ENCODE peak calls at places on chromosomes 16 and 17, in ten cellular contexts. Q, B, O, I, Y, G, D, P, C and A are unnamed samples.
A peak's percentile ranks its signal among the peaks of the same experiment; 100 is the strongest.

GRCh38 chr16:71585318-71585703 is 8.4 kb upstream of the TAT start:
- DNase-seq in Q (no peak), B (no peak), O (no peak), I (no peak), Y (no peak), G (no peak), D (no peak), P (no peak), C (no peak), A (no peak)

GRCh38 chr17:15999974-16000827 is 577 bp downstream of the TTC19 start:
- DNase-seq in Q (peak; percentile 56), B (peak; percentile 41), O (peak; percentile 38), I (peak; percentile 20), Y (peak; percentile 32), G (peak; percentile 73), D (no peak), P (no peak), C (no peak), A (peak; percentile 70)

GRCh38 chr17:77282524-77283515 is 142.1 kb downstream of the SEC14L1 start:
- DNase-seq in Q (no peak), B (peak; percentile 52), O (no peak), I (no peak), Y (peak; percentile 8), G (no peak), D (no peak), P (no peak), C (no peak), A (no peak)

GRCh38 chr17:75063626-75064025 is 16.6 kb downstream of the KCTD2 start:
- DNase-seq in Q (no peak), B (no peak), O (no peak), I (no peak), Y (no peak), G (no peak), D (no peak), P (no peak), C (no peak), A (no peak)

GRCh38 chr16:87808108-87808507 is 42.3 kb upstream of the KLHDC4 start:
- DNase-seq in Q (no peak), B (no peak), O (no peak), I (no peak), Y (no peak), G (peak; percentile 14), D (no peak), P (no peak), C (no peak), A (no peak)

GRCh38 chr16:59684911-59685310 is 950.8 kb upstream of the GOT2 start:
- DNase-seq in Q (no peak), B (no peak), O (no peak), I (peak; percentile 65), Y (no peak), G (no peak), D (no peak), P (no peak), C (no peak), A (no peak)

GRCh38 chr17:7260601-7261376 is 1.5 kb downstream of the CLDN7 start:
- DNase-seq in Q (no peak), B (no peak), O (no peak), I (no peak), Y (no peak), G (peak; percentile 47), D (peak; percentile 45), P (no peak), C (no peak), A (no peak)

GRCh38 chr16:55508941-55509920 is at the start of gene LPCAT2:
- DNase-seq in Q (peak; percentile 95), B (peak; percentile 91), O (peak; percentile 91), I (peak; percentile 71), Y (peak; percentile 18), G (peak; percentile 81), D (peak; percentile 54), P (peak; percentile 53), C (no peak), A (peak; percentile 90)

GRCh38 chr17:80296221-80296620 is 35.6 kb downstream of the RNF213 start:
- DNase-seq in Q (no peak), B (no peak), O (no peak), I (no peak), Y (no peak), G (no peak), D (no peak), P (no peak), C (no peak), A (no peak)

GRCh38 chr17:36923814-36924221 is 13.5 kb upstream of the LHX1 start:
- DNase-seq in Q (no peak), B (no peak), O (no peak), I (no peak), Y (no peak), G (no peak), D (no peak), P (no peak), C (no peak), A (no peak)

GRCh38 chr17:10292057-10292931 is 80.5 kb downstream of the MYH13 start:
- DNase-seq in Q (no peak), B (no peak), O (peak; percentile 34), I (peak; percentile 26), Y (no peak), G (no peak), D (no peak), P (no peak), C (no peak), A (no peak)

GRCh38 chr17:773467-774319 is 8.4 kb downstream of the GLOD4 start:
- DNase-seq in Q (no peak), B (no peak), O (no peak), I (no peak), Y (no peak), G (no peak), D (peak; percentile 28), P (no peak), C (no peak), A (no peak)

GRCh38 chr17:33438136-33438535 is 145.0 kb upstream of the ASIC2 start:
- DNase-seq in Q (no peak), B (no peak), O (no peak), I (peak; percentile 37), Y (no peak), G (no peak), D (no peak), P (no peak), C (no peak), A (no peak)

GRCh38 chr16:88768041-88768876 is 16.8 kb downstream of the PIEZO1 start:
- DNase-seq in Q (no peak), B (peak; percentile 63), O (peak; percentile 63), I (peak; percentile 74), Y (no peak), G (peak; percentile 95), D (no peak), P (no peak), C (no peak), A (peak; percentile 52)

GRCh38 chr16:70692481-70693203 is 6.8 kb upstream of the MTSS2 start:
- DNase-seq in Q (no peak), B (no peak), O (no peak), I (no peak), Y (no peak), G (no peak), D (no peak), P (no peak), C (no peak), A (no peak)

GRCh38 chr17:29094101-29094708 is 51.3 kb downstream of the PIPOX start:
- DNase-seq in Q (no peak), B (no peak), O (no peak), I (no peak), Y (no peak), G (no peak), D (no peak), P (no peak), C (no peak), A (no peak)

GRCh38 chr17:38397227-38397626 is 31.0 kb upstream of the ARHGAP23 start:
- DNase-seq in Q (no peak), B (no peak), O (no peak), I (no peak), Y (no peak), G (no peak), D (no peak), P (no peak), C (no peak), A (no peak)

GRCh38 chr17:34283571-34283970 is 2.0 kb upstream of the CCL11 start:
- DNase-seq in Q (no peak), B (no peak), O (no peak), I (no peak), Y (no peak), G (no peak), D (no peak), P (no peak), C (no peak), A (no peak)

GRCh38 chr16:88907768-88908167 is 41.3 kb upstream of the PABPN1L start:
- DNase-seq in Q (no peak), B (no peak), O (no peak), I (peak; percentile 51), Y (no peak), G (no peak), D (no peak), P (no peak), C (no peak), A (no peak)

GRCh38 chr16:1606774-1607173 is 5.1 kb downstream of the IFT140 start:
- DNase-seq in Q (no peak), B (no peak), O (no peak), I (no peak), Y (no peak), G (no peak), D (no peak), P (no peak), C (no peak), A (no peak)

GRCh38 chr16:89383095-89384003 is 107.0 kb downstream of the ANKRD11 start:
- DNase-seq in Q (peak; percentile 38), B (peak; percentile 75), O (no peak), I (no peak), Y (no peak), G (peak; percentile 42), D (no peak), P (no peak), C (peak; percentile 11), A (peak; percentile 59)

GRCh38 chr17:58200024-58200633 is 7.6 kb downstream of the EPX start:
- DNase-seq in Q (peak; percentile 74), B (peak; percentile 51), O (peak; percentile 28), I (peak; percentile 57), Y (peak; percentile 28), G (peak; percentile 91), D (peak; percentile 72), P (no peak), C (peak; percentile 23), A (peak; percentile 68)

GRCh38 chr17:20992416-20992815 is 50.4 kb downstream of the USP22 start:
- DNase-seq in Q (no peak), B (no peak), O (no peak), I (no peak), Y (no peak), G (no peak), D (no peak), P (no peak), C (no peak), A (no peak)

GRCh38 chr17:55783684-55784245 is 32.9 kb downstream of the PCTP start:
- DNase-seq in Q (no peak), B (peak; percentile 83), O (peak; percentile 47), I (peak; percentile 75), Y (no peak), G (peak; percentile 53), D (no peak), P (no peak), C (no peak), A (peak; percentile 92)

GRCh38 chr16:17412221-17412620 is 58.5 kb downstream of the XYLT1 start:
- DNase-seq in Q (no peak), B (no peak), O (no peak), I (no peak), Y (no peak), G (peak; percentile 37), D (no peak), P (no peak), C (no peak), A (no peak)

GRCh38 chr17:40602445-40603443 is 37.5 kb upstream of the CCR7 start:
- DNase-seq in Q (no peak), B (no peak), O (no peak), I (no peak), Y (no peak), G (no peak), D (peak; percentile 79), P (no peak), C (no peak), A (no peak)

GRCh38 chr16:4290236-4290830 is 17.5 kb upstream of the TFAP4 start:
- DNase-seq in Q (no peak), B (peak; percentile 42), O (no peak), I (peak; percentile 93), Y (peak; percentile 19), G (no peak), D (no peak), P (no peak), C (no peak), A (no peak)

GRCh38 chr17:74432484-74433391 is 850 bp downstream of the GPRC5C start:
- DNase-seq in Q (no peak), B (no peak), O (no peak), I (no peak), Y (no peak), G (no peak), D (no peak), P (no peak), C (no peak), A (no peak)